ENCODE peak calls at places on chromosomes 11 and 22, in eight cellular contexts. A is psoas muscle; V is stimulated activated CD4-positive, alpha-beta T cell treated with anti-CD3 and anti-CD28 coated beads, Interleukin-15, amount 100 ng/mL, for 1 hour; X is activated T-cell treated with anti-CD3 and anti-CD28 coated beads, Interleukin-2, amount 50 U/mL, for 24 hours; B is DND-41; J is NCI-H345; K is cardiac muscle cell; S is activated CD4-positive, alpha-beta memory T cell treated with anti-CD3 and anti-CD28 coated beads, Interleukin-2, amount 10 ng/mL, durations not matched to agents 7 days and 5 days. G is an unnamed sample.

GRCh38 chr11:12723410-12724297 is 49.4 kb downstream of the TEAD1 start:
- DNase-seq in S (no peak), B (no peak), K (no peak), V (no peak), A (no peak), X (no peak), J (peak; percentile 61), G (no peak)

GRCh38 chr11:114928260-114928870 is 250.0 kb downstream of the NXPE2 start:
- DNase-seq in A (no peak), V (no peak), X (no peak), S (no peak), K (no peak), B (no peak), J (no peak), G (no peak)

GRCh38 chr11:15941206-15941770 is 415.1 kb downstream of the SOX6 start:
- DNase-seq in V (no peak), A (peak; percentile 56), J (no peak), X (peak; percentile 51), K (peak; percentile 6), S (no peak), B (no peak), G (peak; percentile 72)

GRCh38 chr11:3156282-3156660 is 8.8 kb downstream of the OSBPL5 start:
- DNase-seq in V (no peak), S (no peak), A (peak; percentile 5), B (no peak), X (no peak), K (no peak), J (no peak), G (no peak)

GRCh38 chr11:73192272-73192671 is 25.8 kb upstream of the P2RY2 start:
- DNase-seq in V (no peak), S (no peak), B (no peak), A (no peak), J (no peak), X (no peak), K (no peak), G (no peak)

GRCh38 chr11:104291646-104292045 is 127.7 kb upstream of the PDGFD start:
- DNase-seq in B (no peak), A (no peak), X (no peak), J (no peak), K (no peak), S (no peak), V (no peak), G (no peak)

GRCh38 chr11:92406472-92406871 is 181.9 kb downstream of the FAT3 start:
- DNase-seq in A (no peak), S (no peak), J (no peak), K (no peak), V (no peak), X (no peak), B (no peak), G (no peak)

GRCh38 chr11:69587454-69588081 is 53.4 kb upstream of the CCND1 start:
- DNase-seq in V (no peak), B (no peak), X (no peak), A (no peak), J (no peak), S (no peak), K (no peak), G (no peak)

GRCh38 chr22:26524870-26525269 is 12.6 kb upstream of the TFIP11 start:
- DNase-seq in S (no peak), K (no peak), B (no peak), X (no peak), J (no peak), A (no peak), V (no peak), G (no peak)

GRCh38 chr11:128664286-128664685 is 29.6 kb upstream of the FLI1 start:
- DNase-seq in K (peak; percentile 63), A (no peak), J (no peak), V (no peak), S (no peak), X (no peak), B (no peak), G (no peak)

GRCh38 chr11:6541356-6541755 is 44.3 kb downstream of the DNHD1 start:
- DNase-seq in S (no peak), K (no peak), V (no peak), J (no peak), A (no peak), B (no peak), X (no peak), G (no peak)

GRCh38 chr11:127862406-127862805 is 725.0 kb downstream of the ETS1 start:
- DNase-seq in V (no peak), K (no peak), B (no peak), X (no peak), A (no peak), J (no peak), S (no peak), G (no peak)

GRCh38 chr22:20232781-20233180 is 35.3 kb downstream of the RTN4R start:
- DNase-seq in K (no peak), S (no peak), A (no peak), X (no peak), V (no peak), B (no peak), J (no peak), G (no peak)

GRCh38 chr11:126339866-126340434 is 15.5 kb upstream of the ST3GAL4 start:
- DNase-seq in A (peak; percentile 80), X (no peak), J (no peak), S (no peak), K (peak; percentile 34), V (no peak), B (no peak), G (no peak)

GRCh38 chr11:12276356-12276755 is 101.0 kb upstream of the PARVA start:
- DNase-seq in S (no peak), V (no peak), X (peak; percentile 15), K (no peak), A (no peak), B (no peak), J (peak; percentile 83), G (no peak)

GRCh38 chr22:47114813-47115517 is 352.5 kb downstream of the TBC1D22A start:
- DNase-seq in S (no peak), A (no peak), J (no peak), B (no peak), X (no peak), K (no peak), V (no peak), G (no peak)

GRCh38 chr11:116640641-116641402 is 132.0 kb downstream of the BUD13 start:
- DNase-seq in B (no peak), X (no peak), S (no peak), J (no peak), V (no peak), K (no peak), A (no peak), G (no peak)

GRCh38 chr11:88183233-88183632 is 8.0 kb upstream of the RAB38 start:
- DNase-seq in X (no peak), B (no peak), J (peak; percentile 6), V (no peak), A (no peak), S (no peak), K (no peak), G (no peak)

GRCh38 chr11:43812471-43812870 is 68.2 kb upstream of the ALKBH3 start:
- DNase-seq in X (no peak), K (no peak), B (no peak), S (no peak), V (no peak), J (no peak), A (no peak), G (no peak)